ENCODE peak calls at places on chromosomes 4 and X, in eight cellular contexts. O is CD8-positive, alpha-beta T cell; E is heart right ventricle; S is ovary; J is transverse colon; N is IMR-90; C is adrenal gland; A is astrocyte. R is an unnamed sample.

GRCh38 chr4:170087163-170087700 is 2.5 kb downstream of the AADAT start:
- DNase-seq in O (no peak), E (no peak), S (no peak), J (no peak), N (no peak), C (no peak), A (peak; percentile 57), R (no peak)

GRCh38 chr4:66330125-66330524 is 659.8 kb upstream of the EPHA5 start:
- DNase-seq in O (no peak), E (no peak), S (no peak), J (no peak), N (no peak), C (no peak), A (peak; percentile 45), R (no peak)

GRCh38 chr4:17336524-17336941 is 175.4 kb downstream of the QDPR start:
- DNase-seq in O (peak; percentile 50), E (no peak), S (no peak), J (peak; percentile 9), N (peak; percentile 48), C (peak; percentile 21), A (peak; percentile 68), R (peak; percentile 64)

GRCh38 chr4:180456928-180457327 is 1786.3 kb upstream of the TENM3 start:
- DNase-seq in O (no peak), E (no peak), S (no peak), J (no peak), N (no peak), C (no peak), A (no peak), R (no peak)

GRCh38 chr4:7772708-7773385 is 166.8 kb downstream of the AFAP1 start:
- DNase-seq in O (no peak), E (peak; percentile 61), S (peak; percentile 85), J (peak; percentile 78), N (no peak), C (peak; percentile 46), A (no peak), R (peak; percentile 54)

GRCh38 chrX:149120459-149120858 is 384.6 kb downstream of the IDS start:
- DNase-seq in O (no peak), E (no peak), S (no peak), J (no peak), N (no peak), C (no peak), A (no peak), R (no peak)

GRCh38 chr4:69730002-69730401 is 30.4 kb downstream of the SULT1B1 start:
- DNase-seq in O (no peak), E (no peak), S (no peak), J (no peak), N (no peak), C (no peak), A (no peak), R (no peak)

GRCh38 chr4:30068234-30068633 is 651.9 kb upstream of the PCDH7 start:
- DNase-seq in O (no peak), E (no peak), S (no peak), J (no peak), N (no peak), C (no peak), A (no peak), R (no peak)

GRCh38 chr4:35559559-35560365 is 684.6 kb downstream of the ARAP2 start:
- DNase-seq in O (no peak), E (no peak), S (no peak), J (no peak), N (no peak), C (no peak), A (no peak), R (no peak)

GRCh38 chrX:55801811-55802210 is 84.3 kb downstream of the RRAGB start:
- DNase-seq in O (no peak), E (no peak), S (no peak), J (peak; percentile 9), N (no peak), C (no peak), A (no peak), R (no peak)

GRCh38 chr4:124708517-124709300 is 3.8 kb downstream of the ANKRD50 start:
- DNase-seq in O (no peak), E (no peak), S (no peak), J (no peak), N (peak; percentile 7), C (no peak), A (peak; percentile 68), R (no peak)

GRCh38 chr4:8218371-8219050 is 19.4 kb downstream of the SH3TC1 start:
- DNase-seq in O (no peak), E (no peak), S (no peak), J (no peak), N (no peak), C (no peak), A (no peak), R (peak; percentile 55)

GRCh38 chr4:27079056-27079455 is 218.4 kb downstream of the STIM2 start:
- DNase-seq in O (no peak), E (no peak), S (no peak), J (no peak), N (no peak), C (no peak), A (no peak), R (no peak)

GRCh38 chr4:152247271-152247975 is 288.5 kb downstream of the FBXW7 start:
- DNase-seq in O (no peak), E (peak; percentile 33), S (no peak), J (no peak), N (no peak), C (no peak), A (no peak), R (no peak)

DNA sequence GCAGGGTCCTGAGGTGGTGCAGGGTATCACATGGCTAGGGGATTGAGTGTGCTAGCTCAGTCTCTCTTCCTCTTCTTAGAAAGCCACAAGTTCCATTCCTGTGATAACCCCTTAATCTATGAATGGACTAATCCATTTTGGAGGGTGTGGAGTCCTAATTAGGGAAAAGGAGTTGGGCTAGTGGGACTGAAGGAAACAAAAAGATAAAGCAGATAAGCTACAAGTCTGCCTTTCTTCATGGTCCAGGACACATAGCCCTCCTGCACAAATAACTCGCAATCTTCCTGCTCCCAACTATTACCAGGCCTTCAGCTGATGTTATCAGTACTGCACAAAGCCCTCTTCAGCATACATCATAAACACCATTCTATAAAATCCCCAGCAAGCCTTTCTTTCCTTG is 44.2 kb downstream of the ZNF81 start:
- DNase-seq in O (no peak), E (no peak), S (no peak), J (no peak), N (no peak), C (no peak), A (no peak), R (no peak)
- H3K9me3 ChIP-seq in O (no peaks in the 10 kb centered on the region), E (no peaks in the 10 kb centered on the region), S (no peaks in the 10 kb centered on the region), J (no peaks in the 10 kb centered on the region), N (peaks cover 2% of the 10 kb centered on the region), C (no peaks in the 10 kb centered on the region), A (no peaks in the 10 kb centered on the region), R (no peaks in the 10 kb centered on the region)

GRCh38 chr4:40564004-40564403 is 65.7 kb downstream of the RBM47 start:
- DNase-seq in O (no peak), E (no peak), S (no peak), J (no peak), N (no peak), C (peak; percentile 63), A (no peak), R (no peak)

GRCh38 chr4:40563401-40563800 is 66.3 kb downstream of the RBM47 start:
- DNase-seq in O (no peak), E (no peak), S (no peak), J (no peak), N (no peak), C (no peak), A (no peak), R (no peak)

GRCh38 chr4:40562681-40563080 is 67.0 kb downstream of the RBM47 start:
- DNase-seq in O (no peak), E (no peak), S (no peak), J (no peak), N (no peak), C (no peak), A (no peak), R (no peak)

GRCh38 chr4:40559585-40560465 is 69.8 kb downstream of the RBM47 start:
- DNase-seq in O (no peak), E (no peak), S (no peak), J (no peak), N (no peak), C (no peak), A (no peak), R (no peak)

DNA sequence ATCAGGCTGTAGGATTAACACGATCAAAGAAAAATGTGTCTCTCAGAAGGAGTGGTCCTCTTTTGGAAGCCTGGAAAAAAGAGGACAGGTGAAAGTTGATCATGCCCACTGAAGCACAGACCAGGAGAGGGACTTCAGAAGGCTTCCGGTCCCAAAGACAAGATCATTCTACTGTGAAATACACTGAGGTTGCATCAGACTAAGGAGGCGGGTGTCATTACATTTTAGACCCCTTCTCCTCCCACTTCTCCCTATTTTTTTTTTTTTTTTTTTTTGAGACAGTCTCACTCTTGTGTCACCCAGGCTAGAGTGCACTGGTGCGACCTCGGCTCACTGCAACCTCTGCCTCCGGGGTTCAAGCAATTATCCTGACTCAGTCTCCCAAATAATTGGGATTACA is 67.5 kb downstream of the RBM47 start:
- DNase-seq in O (no peak), E (no peak), S (no peak), J (no peak), N (no peak), C (no peak), A (no peak), R (no peak)
- H3K4me1 ChIP-seq in O (no peaks in the 10 kb centered on the region), E (no peaks in the 10 kb centered on the region), S (peaks cover 13% of the 10 kb centered on the region), J (no peaks in the 10 kb centered on the region), N (peaks cover 3% of the 10 kb centered on the region), C (peaks cover 96% of the 10 kb centered on the region), A (peaks cover 2% of the 10 kb centered on the region), R (no peaks in the 10 kb centered on the region)

DNA sequence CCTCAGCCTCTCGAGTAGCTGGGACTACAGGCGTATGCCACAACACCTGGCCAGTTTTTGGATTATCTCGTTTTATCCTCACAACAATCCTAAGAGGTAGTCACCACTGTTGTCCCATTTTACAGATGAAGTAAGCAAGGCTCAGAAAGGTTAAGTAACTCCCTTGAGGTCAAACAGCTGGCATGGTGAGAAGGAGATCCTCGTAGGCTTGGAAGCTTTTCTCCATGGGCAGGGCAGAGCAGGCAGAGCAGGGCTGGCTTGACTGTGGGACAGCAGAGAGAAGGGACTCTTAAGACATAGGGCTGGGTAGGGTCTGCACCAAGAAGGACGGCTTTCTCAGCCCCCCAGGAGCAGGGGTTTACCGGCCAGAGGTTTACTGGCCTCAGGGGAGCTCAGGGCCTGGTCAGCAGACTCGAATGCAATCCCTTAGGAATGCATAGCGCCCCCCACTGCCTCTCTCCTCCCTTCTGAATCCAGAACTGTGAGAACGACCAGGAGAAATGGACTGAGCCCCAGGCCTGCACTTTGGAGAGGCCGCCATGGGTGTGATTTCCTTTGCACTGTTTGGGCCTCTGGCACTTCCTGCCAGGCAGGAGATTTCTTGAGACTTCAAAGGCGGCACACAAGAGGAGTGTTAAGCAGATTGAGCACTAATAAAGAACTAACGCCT is 14.0 kb upstream of the CDKN2AIP start:
- DNase-seq in O (peak; percentile 17), E (no peak), S (peak; percentile 13), J (no peak), N (no peak), C (no peak), A (no peak), R (no peak)
- H3K27ac ChIP-seq in O (peak overlapping the region; percentile 2), E (no peak overlapping the region), S (no peak overlapping the region), J (peak overlapping the region; percentile 10), N (no peak overlapping the region), C (no peak overlapping the region), A (no peak overlapping the region), R (no peak overlapping the region)

DNA sequence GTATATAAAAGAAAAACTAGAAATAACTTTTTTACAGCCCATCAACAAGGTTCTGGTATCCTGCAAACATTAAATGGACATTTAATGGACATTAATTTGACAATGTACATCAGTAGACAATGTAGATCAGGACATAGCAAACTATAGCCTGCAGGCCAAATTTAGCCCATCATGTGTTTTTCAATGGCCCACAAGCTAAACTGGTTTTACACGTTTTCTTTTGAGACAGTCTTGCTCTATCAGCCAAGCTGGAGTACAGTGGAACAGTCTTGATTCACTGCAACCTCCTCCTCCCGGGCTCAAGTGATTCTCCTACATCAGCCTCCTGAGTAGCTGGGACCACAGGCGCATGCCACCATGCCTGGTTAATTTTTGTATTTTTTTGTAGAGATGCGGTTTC is 7.2 kb downstream of the ZNF630 start:
- DNase-seq in O (no peak), E (no peak), S (no peak), J (no peak), N (no peak), C (no peak), A (no peak), R (no peak)
- H3K9me3 ChIP-seq in O (no peaks in the 10 kb centered on the region), E (peaks cover 5% of the 10 kb centered on the region), S (no peaks in the 10 kb centered on the region), J (peaks cover 2% of the 10 kb centered on the region), N (peaks cover 8% of the 10 kb centered on the region), C (peaks cover 6% of the 10 kb centered on the region), A (peaks cover 4% of the 10 kb centered on the region), R (peaks cover 2% of the 10 kb centered on the region)